ENCODE peak calls at places on chromosome 4, in eight cellular contexts. G is A549; C is effector memory CD4-positive, alpha-beta T cell; Y is naive thymus-derived CD4-positive, alpha-beta T cell; S is heart right ventricle; Q is left lung; H is lower lobe of right lung; F is MM.1S. E is an unnamed sample. For H3K4me1, the result is how much of the 10 kb centered on the place peaks cover.

GRCh38 chr4:24260133-24260532 is 324.2 kb downstream of the DHX15 start:
- DNase-seq in S (no peak), G (no peak), H (no peak), Q (no peak), C (no peak), Y (no peak), F (no peak), E (no peak)

GRCh38 chr4:24657768-24658617 is 73.6 kb upstream of the DHX15 start:
- DNase-seq in H (peak), Q (no peak), Y (no peak), S (no peak), F (peak), G (peak), C (no peak), E (no peak)

GRCh38 chr4:5887011-5887360 is 5.9 kb downstream of the CRMP1 start:
- DNase-seq in Q (no peak), G (no peak), Y (no peak), F (no peak), C (no peak), H (no peak), S (no peak), E (no peak)

GRCh38 chr4:8544282-8544681 is 35.9 kb upstream of the GPR78 start:
- DNase-seq in G (no peak), Q (no peak), C (no peak), Y (no peak), S (no peak), H (no peak), F (no peak), E (no peak)

GRCh38 chr4:100841911-100842310 is 324.1 kb upstream of the EMCN start:
- DNase-seq in Y (no peak), S (no peak), G (no peak), Q (no peak), H (no peak), F (no peak), C (no peak), E (no peak)

GRCh38 chr4:699816-700580 is 5.6 kb upstream of the PCGF3 start:
- DNase-seq in Y (no peak), G (no peak), H (no peak), F (no peak), S (no peak), Q (no peak), C (no peak), E (no peak)

GRCh38 chr4:86596802-86597201 is 2.7 kb downstream of the PTPN13 start:
- DNase-seq in G (no peak), C (no peak), H (no peak), Y (no peak), S (no peak), Q (no peak), F (no peak), E (no peak)

GRCh38 chr4:175419120-175419774 is 392.8 kb downstream of the GPM6A start:
- DNase-seq in S (no peak), F (no peak), H (no peak), Y (no peak), G (peak), C (no peak), Q (no peak), E (no peak)

GRCh38 chr4:52825311-52826090 is 36.6 kb upstream of the RASL11B start:
- DNase-seq in H (no peak), C (no peak), Y (peak), Q (no peak), S (no peak), F (no peak), G (no peak), E (no peak)

GRCh38 chr4:151993521-151993920 is 232.7 kb upstream of the GATB start:
- DNase-seq in Q (no peak), S (no peak), C (no peak), H (no peak), G (no peak), Y (no peak), F (no peak), E (no peak)

GRCh38 chr4:147378780-147379179 is 102.1 kb upstream of the EDNRA start:
- DNase-seq in F (no peak), S (no peak), Y (no peak), G (no peak), H (no peak), C (no peak), Q (no peak), E (no peak)

GRCh38 chr4:177308125-177308524 is 1.5 kb upstream of the NEIL3 start:
- DNase-seq in G (no peak), Y (no peak), S (no peak), C (no peak), H (no peak), F (no peak), Q (no peak), E (no peak)

GRCh38 chr4:183397741-183398297 is 46.6 kb upstream of the CDKN2AIP start:
- DNase-seq in Q (no peak), F (no peak), S (no peak), C (no peak), G (no peak), H (no peak), Y (no peak), E (no peak)

GRCh38 chr4:183393446-183393845 is 51.0 kb upstream of the CDKN2AIP start:
- DNase-seq in C (no peak), G (no peak), F (no peak), Y (no peak), S (no peak), H (no peak), Q (no peak), E (no peak)

GRCh38 chr4:183394166-183394951 is 50.1 kb upstream of the CDKN2AIP start:
- DNase-seq in F (no peak), C (no peak), G (no peak), Y (no peak), S (no peak), Q (no peak), H (no peak), E (no peak)

GRCh38 chr4:183396187-183396738 is 48.2 kb upstream of the CDKN2AIP start:
- DNase-seq in C (no peak), Q (no peak), G (no peak), S (no peak), F (no peak), Y (no peak), H (no peak), E (no peak)

GRCh38 chr4:183395395-183395794 is 49.0 kb upstream of the CDKN2AIP start:
- DNase-seq in Q (no peak), C (no peak), S (no peak), F (no peak), G (no peak), Y (no peak), H (no peak), E (no peak)
- H3K27ac ChIP-seq in Q (peak), C (no peak), S (no peak), F (no peak), G (no peak), Y (no peak), H (no peak), E (no peak)

GRCh38 chr4:2478220-2478619 is 9.3 kb downstream of the RNF4 start:
- DNase-seq in Y (no peak), C (no peak), F (no peak), G (no peak), Q (no peak), S (no peak), H (no peak), E (no peak)

GRCh38 chr4:2482693-2483092 is 13.8 kb downstream of the RNF4 start:
- DNase-seq in C (no peak), H (no peak), Q (no peak), S (peak), F (no peak), G (no peak), Y (no peak), E (peak)

GRCh38 chr4:2482192-2482591 is 13.3 kb downstream of the RNF4 start:
- DNase-seq in F (no peak), S (no peak), G (no peak), Q (no peak), Y (no peak), C (no peak), H (no peak), E (no peak)

GRCh38 chr4:2483237-2483636 is 14.3 kb downstream of the RNF4 start:
- DNase-seq in F (no peak), S (no peak), G (no peak), C (no peak), Y (no peak), Q (no peak), H (no peak), E (no peak)

GRCh38 chr4:2480649-2481048 is 11.7 kb downstream of the RNF4 start:
- DNase-seq in G (no peak), Y (no peak), H (no peak), S (no peak), Q (no peak), F (no peak), C (no peak), E (no peak)
- H3K4me1 ChIP-seq in G (under half), Y (half or more), H (half or more), S (half or more), Q (half or more), F (under half), C (half or more), E (under half)

GRCh38 chr4:118883861-118884260 is 4.8 kb upstream of the SYNPO2 start:
- DNase-seq in Q (no peak), C (no peak), Y (no peak), G (no peak), S (no peak), H (no peak), F (no peak), E (no peak)

GRCh38 chr4:118894034-118894433 is 5.4 kb downstream of the SYNPO2 start:
- DNase-seq in Y (no peak), C (no peak), Q (no peak), H (no peak), G (no peak), F (no peak), S (no peak), E (no peak)

GRCh38 chr4:118884716-118885115 is 3.9 kb upstream of the SYNPO2 start:
- DNase-seq in C (no peak), F (no peak), Y (no peak), S (no peak), H (no peak), G (no peak), Q (no peak), E (no peak)

GRCh38 chr4:118888666-118889312 is at the start of gene SYNPO2:
- DNase-seq in G (peak), Q (peak), S (peak), H (peak), C (no peak), F (peak), Y (no peak), E (peak)

DNA sequence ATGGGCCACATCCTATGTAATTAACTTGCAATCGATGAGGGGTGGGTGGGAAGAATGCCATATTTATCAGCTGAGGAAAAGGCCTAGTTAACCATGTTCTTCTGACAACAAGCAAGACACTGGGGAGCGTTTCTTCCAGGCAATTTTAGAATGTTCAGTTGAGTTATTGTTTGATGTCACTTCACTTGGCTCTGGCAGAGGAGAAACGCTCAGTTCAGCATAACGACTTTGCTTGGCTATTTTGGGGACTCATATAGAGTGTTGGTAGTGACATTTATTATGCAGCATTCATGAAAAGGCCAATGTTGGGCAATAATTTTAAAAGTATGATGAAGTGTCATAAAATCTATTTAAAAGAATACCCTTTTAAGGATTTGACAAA is 650 bp downstream of the SYNPO2 start:
- DNase-seq in F (no peak), H (no peak), S (peak), C (no peak), Q (no peak), G (no peak), Y (no peak), E (no peak)
- H3K27ac ChIP-seq in F (no peak), H (peak), S (peak), C (no peak), Q (no peak), G (no peak), Y (no peak), E (peak)

GRCh38 chr4:41072021-41072777 is 142.1 kb downstream of the APBB2 start:
- DNase-seq in H (no peak), S (no peak), Y (no peak), G (no peak), C (no peak), F (no peak), Q (no peak), E (no peak)

GRCh38 chr4:41069268-41069667 is 145.1 kb downstream of the APBB2 start:
- DNase-seq in G (no peak), Q (no peak), Y (no peak), C (no peak), S (no peak), F (no peak), H (no peak), E (no peak)

GRCh38 chr4:41067369-41067768 is 147.0 kb downstream of the APBB2 start:
- DNase-seq in G (no peak), F (no peak), S (no peak), H (no peak), C (no peak), Q (no peak), Y (no peak), E (no peak)

GRCh38 chr4:41069838-41070237 is 144.5 kb downstream of the APBB2 start:
- DNase-seq in G (no peak), H (no peak), Y (no peak), Q (no peak), F (no peak), C (no peak), S (no peak), E (no peak)

GRCh38 chr4:41070516-41071281 is 143.6 kb downstream of the APBB2 start:
- DNase-seq in Q (no peak), F (no peak), G (no peak), H (no peak), S (no peak), C (no peak), Y (no peak), E (no peak)
- H3K4me1 ChIP-seq in Q (under half), F (under half), G (under half), H (under half), S (under half), C (under half), Y (under half), E (under half)

GRCh38 chr4:174215936-174216699 is 67.3 kb downstream of the FBXO8 start:
- DNase-seq in C (no peak), Y (no peak), S (no peak), G (no peak), Q (no peak), F (no peak), H (no peak), E (no peak)

GRCh38 chr4:174214102-174214878 is 69.2 kb downstream of the FBXO8 start:
- DNase-seq in C (no peak), F (no peak), Q (no peak), G (no peak), H (no peak), Y (peak), S (peak), E (no peak)

GRCh38 chr4:174216935-174217272 is 66.6 kb downstream of the FBXO8 start:
- DNase-seq in S (no peak), G (no peak), H (no peak), Y (no peak), F (no peak), C (no peak), Q (peak), E (no peak)

GRCh38 chr4:174213734-174214101 is 69.7 kb downstream of the FBXO8 start:
- DNase-seq in Y (no peak), C (no peak), F (no peak), G (no peak), S (no peak), Q (no peak), H (no peak), E (no peak)

DNA sequence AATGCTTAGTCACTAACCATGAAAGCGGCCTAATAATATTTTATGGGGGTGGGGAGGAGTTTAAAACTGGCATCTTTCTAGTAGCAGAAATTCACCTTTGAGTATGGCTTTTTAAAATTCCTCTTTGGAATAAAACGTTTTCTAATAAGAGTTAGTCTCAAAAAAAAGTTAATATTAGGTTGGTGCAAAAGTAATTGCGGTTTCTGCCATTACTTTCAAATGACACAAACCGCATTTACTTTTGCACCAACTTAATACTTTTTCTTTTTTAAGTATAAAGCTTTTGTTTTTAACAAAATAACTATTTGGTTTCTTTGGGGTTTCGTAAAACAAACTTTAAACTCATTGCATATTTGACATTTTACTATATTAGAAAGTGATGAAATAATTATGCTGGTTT is 68.4 kb downstream of the FBXO8 start:
- DNase-seq in F (no peak), H (no peak), Y (no peak), C (no peak), G (no peak), Q (no peak), S (no peak), E (no peak)
- H3K27ac ChIP-seq in F (no peak), H (no peak), Y (no peak), C (no peak), G (no peak), Q (no peak), S (no peak), E (no peak)

DNA sequence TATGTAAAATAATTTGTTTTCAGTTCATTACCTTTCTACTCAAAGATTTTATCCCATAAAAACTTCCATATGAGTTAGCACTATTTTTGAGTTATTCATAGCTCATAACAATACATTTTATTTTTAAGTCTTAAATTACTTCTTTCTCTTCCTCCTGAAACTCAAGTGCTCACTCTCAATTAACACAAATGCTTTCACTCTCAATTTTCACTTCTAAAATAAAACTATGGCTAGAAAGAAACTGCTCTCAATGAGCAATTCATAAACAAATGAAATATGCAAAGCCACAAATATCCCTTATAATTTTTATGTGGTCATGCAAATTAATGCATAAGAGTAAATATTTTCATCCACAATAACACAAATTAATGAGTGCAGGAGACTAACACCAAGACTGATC is 38.8 kb downstream of the MAML3 start:
- DNase-seq in H (no peak), Q (no peak), S (no peak), G (no peak), Y (no peak), F (peak), C (no peak), E (no peak)
- H3K4me1 ChIP-seq in H (under half), Q (under half), S (under half), G (half or more), Y (under half), F (under half), C (under half), E (under half)

GRCh38 chr4:57040510-57040909 is 61.8 kb downstream of the POLR2B start:
- DNase-seq in S (no peak), F (no peak), H (no peak), C (no peak), Q (no peak), G (no peak), Y (no peak), E (no peak)
- H3K27ac ChIP-seq in S (no peak), F (no peak), H (no peak), C (no peak), Q (no peak), G (peak), Y (no peak), E (no peak)

DNA sequence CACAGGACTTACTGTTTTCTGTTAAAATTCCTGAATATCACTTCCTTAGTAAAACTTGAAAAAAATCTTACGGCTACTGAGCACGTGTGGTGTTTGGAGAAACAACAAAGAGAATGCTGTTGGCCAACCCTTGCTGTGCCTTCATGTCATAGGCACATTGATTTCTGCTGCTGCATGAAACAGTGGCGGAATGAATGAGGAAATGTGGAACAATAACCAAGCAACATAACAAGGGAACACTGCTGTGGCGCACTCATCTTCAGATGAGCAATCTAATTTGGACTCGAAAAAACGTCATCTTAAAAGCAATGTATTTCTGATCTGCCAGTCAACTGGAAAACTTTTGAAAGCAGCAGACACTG is 51.5 kb downstream of the PROM1 start:
- DNase-seq in H (no peak), Y (no peak), C (no peak), F (no peak), G (no peak), Q (no peak), S (no peak), E (no peak)
- H3K4me1 ChIP-seq in H (under half), Y (under half), C (under half), F (under half), G (under half), Q (under half), S (under half), E (under half)

DNA sequence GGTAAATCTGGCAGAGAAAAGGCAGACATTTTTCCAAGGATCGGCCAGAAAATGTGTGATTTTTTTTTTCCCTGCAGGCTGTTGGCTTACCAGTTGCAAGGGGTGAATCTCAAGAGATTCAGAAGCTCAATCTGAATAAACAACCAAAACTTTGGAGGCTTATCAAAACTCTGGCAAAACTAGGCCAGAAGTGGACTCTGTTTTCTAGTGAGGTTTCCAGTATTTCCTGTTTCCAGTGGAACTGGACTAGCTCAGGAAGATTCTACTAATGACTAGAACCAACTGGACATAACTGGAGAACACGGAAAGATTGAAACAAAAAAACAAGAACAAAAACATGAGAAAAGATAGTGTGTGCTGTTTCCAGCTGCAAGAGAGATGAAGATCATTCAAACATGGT is 191.4 kb downstream of the SMIM20 start:
- DNase-seq in Y (no peak), F (no peak), Q (no peak), S (no peak), H (no peak), C (no peak), G (no peak), E (no peak)
- H3K27ac ChIP-seq in Y (no peak), F (no peak), Q (no peak), S (no peak), H (no peak), C (no peak), G (no peak), E (no peak)